ENCODE peak calls at places on chromosomes 16 and 17, in seven cellular contexts. H, W, O, K, X, L and S are unnamed samples.

GRCh38 chr17:79769596-79770520 is 8.1 kb upstream of the CBX2 start:
- DNase-seq in H (no peak), W (no peak), O (no peak), K (no peak), X (no peak), L (no peak), S (no peak)

GRCh38 chr16:53504161-53504663 is 1.2 kb upstream of the AKTIP start:
- DNase-seq in H (peak; percentile 65), W (peak; percentile 47), O (peak; percentile 59), K (peak; percentile 80), X (no peak), L (peak; percentile 47), S (peak; percentile 43)

GRCh38 chr16:66905633-66906539 is 12.8 kb downstream of the CDH16 start:
- DNase-seq in H (peak; percentile 78), W (peak; percentile 43), O (no peak), K (no peak), X (no peak), L (no peak), S (peak; percentile 59)

GRCh38 chr16:51818342-51818944 is 667.4 kb upstream of the SALL1 start:
- DNase-seq in H (peak; percentile 61), W (peak; percentile 1), O (peak; percentile 18), K (peak; percentile 57), X (no peak), L (no peak), S (no peak)

GRCh38 chr16:23505942-23506605 is 4.2 kb downstream of the GGA2 start:
- DNase-seq in H (peak; percentile 38), W (peak; percentile 53), O (no peak), K (no peak), X (no peak), L (no peak), S (no peak)

GRCh38 chr16:71721066-71721740 is 3.3 kb downstream of the PHLPP2 start:
- DNase-seq in H (no peak), W (no peak), O (no peak), K (no peak), X (no peak), L (no peak), S (no peak)

GRCh38 chr16:67177743-67178699 is 5.7 kb downstream of the MATCAP1 start:
- DNase-seq in H (peak; percentile 96), W (peak; percentile 53), O (peak; percentile 54), K (peak; percentile 70), X (no peak), L (no peak), S (peak; percentile 96)

GRCh38 chr16:51592013-51592501 is 441.0 kb upstream of the SALL1 start:
- DNase-seq in H (no peak), W (no peak), O (no peak), K (no peak), X (no peak), L (no peak), S (no peak)

GRCh38 chr16:80121522-80121909 is 419.3 kb upstream of the DYNLRB2 start:
- DNase-seq in H (no peak), W (no peak), O (no peak), K (no peak), X (no peak), L (no peak), S (no peak)

GRCh38 chr17:29582254-29582765 is 7.1 kb downstream of the GIT1 start:
- DNase-seq in H (no peak), W (no peak), O (no peak), K (no peak), X (no peak), L (no peak), S (no peak)

GRCh38 chr16:23580391-23580790 is 15.7 kb downstream of the NDUFAB1 start:
- DNase-seq in H (no peak), W (no peak), O (no peak), K (no peak), X (no peak), L (no peak), S (no peak)

DNA sequence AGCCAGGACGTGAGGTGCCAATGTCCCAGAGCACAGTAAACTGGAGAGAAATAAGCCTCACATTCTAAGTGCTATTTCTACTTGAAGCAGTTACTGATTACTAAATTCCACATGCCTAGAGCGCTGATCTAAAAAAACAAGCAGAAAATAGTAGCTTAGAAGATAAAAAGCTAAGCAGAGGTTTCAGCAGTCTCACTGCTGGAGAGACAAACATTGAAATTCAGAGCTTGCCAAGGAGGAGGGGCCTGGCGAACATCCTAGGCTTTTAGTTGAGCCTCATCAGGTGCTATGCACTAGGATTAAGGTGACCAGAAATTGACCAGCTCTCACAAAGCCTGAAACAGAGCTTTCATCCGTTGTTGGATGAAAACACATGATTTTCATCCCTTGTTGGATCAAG is 136.9 kb upstream of the FAM20A start:
- DNase-seq in H (peak; percentile 13), W (no peak), O (peak; percentile 43), K (peak; percentile 66), X (no peak), L (no peak), S (no peak)
- H3K9me3 ChIP-seq in H (peaks cover 7% of the 10 kb centered on the region), W (peaks cover 5% of the 10 kb centered on the region), O (no peaks in the 10 kb centered on the region), K (no peaks in the 10 kb centered on the region), X (no peaks in the 10 kb centered on the region), L (no peaks in the 10 kb centered on the region), S (peaks cover 8% of the 10 kb centered on the region)

GRCh38 chr17:36934759-36935630 is 2.3 kb upstream of the LHX1 start:
- DNase-seq in H (no peak), W (no peak), O (no peak), K (peak; percentile 19), X (no peak), L (no peak), S (no peak)
- H3K4me1 ChIP-seq in H (peaks cover 83% of the 10 kb centered on the region), W (no peaks in the 10 kb centered on the region), O (peaks cover 21% of the 10 kb centered on the region), K (peaks cover 35% of the 10 kb centered on the region), X (peaks cover 65% of the 10 kb centered on the region), L (peaks cover 46% of the 10 kb centered on the region), S (peaks cover 23% of the 10 kb centered on the region)

DNA sequence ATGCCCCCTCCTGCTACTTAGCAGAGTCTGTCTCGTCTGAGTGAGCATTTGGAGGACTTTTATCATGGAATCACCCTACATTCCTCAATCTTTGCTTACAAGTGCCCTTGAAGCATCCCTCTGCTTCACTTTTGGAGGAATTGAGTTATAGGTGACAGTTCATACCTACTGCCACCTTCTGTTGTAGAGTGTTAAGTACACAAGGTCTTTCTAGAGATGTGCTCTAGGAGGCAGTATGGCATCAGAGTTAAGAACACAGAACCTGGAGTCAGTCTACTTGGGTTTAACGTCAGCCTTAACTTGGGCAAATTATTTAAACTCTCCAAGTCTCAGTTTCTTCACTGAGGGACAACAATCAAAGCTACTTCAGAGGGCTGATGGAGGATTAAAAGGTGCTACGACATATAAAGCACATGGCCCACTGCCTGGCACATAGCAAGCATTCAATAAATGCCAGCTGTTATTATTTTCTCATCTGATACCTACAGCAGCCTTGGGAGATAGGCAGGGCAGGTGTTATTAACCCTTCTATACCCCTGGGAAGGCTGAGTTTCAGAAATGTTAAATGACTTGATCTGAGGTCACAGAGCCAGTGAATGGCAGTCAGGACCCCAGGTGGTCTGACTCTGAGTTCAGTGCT is 62.2 kb downstream of the UTP18 start:
- DNase-seq in H (no peak), W (peak; percentile 65), O (no peak), K (peak; percentile 51), X (no peak), L (no peak), S (no peak)
- TF ChIP-seq CTCF in H (peak; percentile 49), W (peak; percentile 88), O (no peak), K (peak; percentile 47), X (peak; percentile 68), L (no peak), S (peak; percentile 87)

GRCh38 chr17:83189013-83189672 is 109.7 kb downstream of the METRNL start:
- DNase-seq in H (peak; percentile 1), W (no peak), O (peak; percentile 7), K (no peak), X (no peak), L (no peak), S (no peak)
- H3K9me3 ChIP-seq in H (no peaks in the 10 kb centered on the region), W (no peaks in the 10 kb centered on the region), O (no peaks in the 10 kb centered on the region), K (no peaks in the 10 kb centered on the region), X (no peaks in the 10 kb centered on the region), L (no peaks in the 10 kb centered on the region), S (peaks cover 12% of the 10 kb centered on the region)

GRCh38 chr17:47852113-47852949 is 1.4 kb upstream of the SP6 start:
- DNase-seq in H (no peak), W (no peak), O (no peak), K (no peak), X (no peak), L (no peak), S (no peak)

GRCh38 chr17:47855737-47856136 is 4.8 kb upstream of the SP6 start:
- DNase-seq in H (no peak), W (no peak), O (no peak), K (peak; percentile 34), X (no peak), L (no peak), S (no peak)

GRCh38 chr17:47850692-47851573 is at the start of gene SP6:
- DNase-seq in H (peak; percentile 91), W (no peak), O (peak; percentile 50), K (peak; percentile 62), X (no peak), L (no peak), S (peak; percentile 98)

GRCh38 chr17:47851764-47852112 is 775 bp upstream of the SP6 start:
- DNase-seq in H (no peak), W (no peak), O (no peak), K (no peak), X (no peak), L (no peak), S (no peak)

GRCh38 chr17:47853616-47854015 is 2.7 kb upstream of the SP6 start:
- DNase-seq in H (no peak), W (no peak), O (no peak), K (no peak), X (no peak), L (no peak), S (no peak)
- H3K4me1 ChIP-seq in H (peaks cover 20% of the 10 kb centered on the region), W (no peaks in the 10 kb centered on the region), O (peaks cover 8% of the 10 kb centered on the region), K (peaks cover 5% of the 10 kb centered on the region), X (peaks cover 23% of the 10 kb centered on the region), L (peaks cover 8% of the 10 kb centered on the region), S (peaks cover 12% of the 10 kb centered on the region)

GRCh38 chr17:861364-861763 is 79.2 kb downstream of the MRM3 start:
- DNase-seq in H (no peak), W (no peak), O (no peak), K (no peak), X (no peak), L (no peak), S (no peak)

GRCh38 chr17:866568-867087 is 84.5 kb downstream of the MRM3 start:
- DNase-seq in H (peak; percentile 61), W (no peak), O (no peak), K (no peak), X (no peak), L (no peak), S (no peak)

GRCh38 chr17:863880-864279 is 81.7 kb downstream of the MRM3 start:
- DNase-seq in H (no peak), W (no peak), O (no peak), K (no peak), X (no peak), L (no peak), S (no peak)

GRCh38 chr17:862584-862983 is 80.4 kb downstream of the MRM3 start:
- DNase-seq in H (no peak), W (no peak), O (no peak), K (no peak), X (no peak), L (no peak), S (no peak)

GRCh38 chr17:864315-864714 is 82.2 kb downstream of the MRM3 start:
- DNase-seq in H (no peak), W (no peak), O (no peak), K (no peak), X (no peak), L (no peak), S (no peak)
- TF ChIP-seq CTCF in H (no peak), W (no peak), O (no peak), K (no peak), X (no peak), L (no peak), S (no peak)

GRCh38 chr17:22460461-22461063 is 768.2 kb downstream of the KCNJ18 start:
- DNase-seq in H (no peak), W (no peak), O (no peak), K (no peak), X (no peak), L (no peak), S (no peak)
- H3K9me3 ChIP-seq in H (no peaks in the 10 kb centered on the region), W (no peaks in the 10 kb centered on the region), O (no peaks in the 10 kb centered on the region), K (no peaks in the 10 kb centered on the region), X (peaks cover 5% of the 10 kb centered on the region), L (no peaks in the 10 kb centered on the region), S (no peaks in the 10 kb centered on the region)